ENCODE peak calls at places on chromosomes 16 and 17, in four cellular contexts. O is CD8-positive, alpha-beta memory T cell; Y is stimulated activated CD8-positive, alpha-beta memory T cell treated with anti-CD3 and anti-CD28 coated beads, Interleukin-4, amount 100 ng/mL, for 1 hour; M is memory B cell. Q is an unnamed sample.

GRCh38 chr17:40561871-40562611 is 3.2 kb downstream of the CCR7 start:
- DNase-seq in Y (no peak), O (peak; percentile 80), M (peak; percentile 62), Q (no peak)

GRCh38 chr16:46950009-46950408 is 23.5 kb downstream of the DNAJA2 start:
- DNase-seq in Y (no peak), O (no peak), M (no peak), Q (no peak)

GRCh38 chr16:56869513-56870270 is 4.7 kb downstream of the SLC12A3 start:
- DNase-seq in O (no peak), Y (no peak), M (peak; percentile 33), Q (no peak)

GRCh38 chr17:37359682-37360188 is 16.1 kb upstream of the C17orf78 start:
- DNase-seq in M (peak; percentile 0), O (no peak), Y (no peak), Q (no peak)

GRCh38 chr17:82647593-82648164 is 565 bp downstream of the WDR45B start:
- DNase-seq in M (peak; percentile 42), O (peak; percentile 47), Y (no peak), Q (no peak)

GRCh38 chr16:64089697-64090096 is 1032.2 kb downstream of the CDH11 start:
- DNase-seq in Y (no peak), O (no peak), M (no peak), Q (no peak)

GRCh38 chr16:10494343-10495030 is 85.9 kb downstream of the EMP2 start:
- DNase-seq in Y (no peak), M (no peak), O (no peak), Q (no peak)

GRCh38 chr17:17511971-17512858 is 16.0 kb upstream of the RASD1 start:
- DNase-seq in M (no peak), Y (no peak), O (no peak), Q (peak; percentile 60)

GRCh38 chr16:26447570-26447969 is 619.2 kb upstream of the C16orf82 start:
- DNase-seq in M (no peak), O (no peak), Y (no peak), Q (no peak)

GRCh38 chr17:75511610-75512575 is 3.4 kb downstream of the CASKIN2 start:
- DNase-seq in M (no peak), O (no peak), Y (no peak), Q (no peak)

GRCh38 chr17:9028632-9029570 is 7.6 kb downstream of the NTN1 start:
- DNase-seq in M (no peak), Y (no peak), O (no peak), Q (no peak)

GRCh38 chr17:67573987-67574657 is 143.6 kb upstream of the NOL11 start:
- DNase-seq in Y (no peak), M (no peak), O (no peak), Q (no peak)

GRCh38 chr16:51419768-51420167 is 268.7 kb upstream of the SALL1 start:
- DNase-seq in O (no peak), M (no peak), Y (no peak), Q (no peak)